ENCODE peak calls at places on chromosome 4, in five cellular contexts. V is H9, F is SK-N-SH, J is neural progenitor cell, Y is fibroblast of lung. Z is an unnamed sample.

GRCh38 chr4:15754323-15754722 is 23.8 kb upstream of the CD38 start:
- DNase-seq in V (no peak), F (no peak), J (no peak), Y (peak; percentile 88), Z (peak; percentile 84)

GRCh38 chr4:27024807-27025206 is 164.2 kb downstream of the STIM2 start:
- DNase-seq in V (no peak), F (no peak), J (peak; percentile 18), Y (no peak), Z (no peak)

GRCh38 chr4:175891863-175892262 is 79.8 kb upstream of the GPM6A start:
- DNase-seq in V (no peak), F (peak; percentile 1), J (peak; percentile 31), Y (peak; percentile 39), Z (peak; percentile 53)

GRCh38 chr4:173121044-173121685 is 47.4 kb upstream of the GALNT7 start:
- DNase-seq in V (peak; percentile 57), F (no peak), J (peak; percentile 16), Y (peak; percentile 68), Z (peak; percentile 88)

GRCh38 chr4:3108211-3108610 is 33.7 kb downstream of the HTT start:
- DNase-seq in V (no peak), F (no peak), J (no peak), Y (no peak), Z (no peak)

GRCh38 chr4:30924521-30924920 is 204.4 kb downstream of the PCDH7 start:
- DNase-seq in V (no peak), F (no peak), J (no peak), Y (no peak), Z (no peak)

GRCh38 chr4:41384992-41385391 is 128.3 kb downstream of the UCHL1 start:
- DNase-seq in V (no peak), F (peak; percentile 61), J (no peak), Y (no peak), Z (no peak)

GRCh38 chr4:180967936-180968335 is 1275.3 kb upstream of the TENM3 start:
- DNase-seq in V (no peak), F (no peak), J (no peak), Y (no peak), Z (no peak)

GRCh38 chr4:98838977-98839618 is 89.8 kb downstream of the EIF4E start:
- DNase-seq in V (no peak), F (peak; percentile 20), J (no peak), Y (peak; percentile 62), Z (no peak)

DNA sequence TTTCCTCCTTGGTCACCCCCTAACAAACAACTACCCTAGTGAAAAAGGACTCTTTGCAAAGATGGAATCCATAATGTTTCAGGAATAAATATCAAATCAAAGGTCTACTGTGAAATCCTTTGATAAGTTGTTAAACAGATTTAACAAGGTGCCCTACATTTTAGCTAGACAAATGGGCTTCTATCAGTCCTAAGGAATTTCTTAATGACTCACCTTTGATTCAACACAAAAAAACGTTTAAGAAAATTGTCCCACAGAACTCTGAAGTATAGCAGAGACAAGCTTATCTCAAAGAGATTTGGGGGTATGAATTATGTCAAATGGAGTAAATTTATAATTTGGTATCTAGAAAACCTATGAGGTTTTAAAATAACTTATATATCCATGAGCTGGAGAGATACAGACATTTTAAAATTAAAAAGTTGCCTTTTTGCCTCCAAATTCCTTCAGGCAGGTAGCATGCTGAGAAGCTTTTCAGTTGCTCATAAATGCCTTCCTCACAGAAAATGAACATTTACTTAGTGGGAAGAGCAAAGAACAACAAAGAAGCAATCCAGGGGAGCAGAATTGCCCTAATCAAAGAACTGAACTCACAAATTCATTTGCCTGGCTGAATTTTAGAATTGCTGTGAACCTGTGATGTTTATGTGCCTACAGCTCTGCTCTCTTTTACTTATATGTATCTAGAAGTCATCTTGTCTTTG is 649.3 kb downstream of the STPG2 start:
- DNase-seq in V (no peak), F (no peak), J (peak; percentile 11), Y (peak; percentile 45), Z (no peak)
- H3K4me2 ChIP-seq in V (no peak overlapping the region), F (no peak overlapping the region), J (peak overlapping the region; percentile 27), Y (no peak overlapping the region), Z (no peak overlapping the region)

GRCh38 chr4:61276034-61276433 is 75.9 kb downstream of the ADGRL3 start:
- DNase-seq in V (no peak), F (no peak), J (no peak), Y (no peak), Z (no peak)

GRCh38 chr4:61273237-61273636 is 73.1 kb downstream of the ADGRL3 start:
- DNase-seq in V (no peak), F (no peak), J (no peak), Y (no peak), Z (no peak)

GRCh38 chr4:61274286-61274685 is 74.2 kb downstream of the ADGRL3 start:
- DNase-seq in V (no peak), F (no peak), J (no peak), Y (no peak), Z (no peak)

GRCh38 chr4:61277785-61278184 is 77.7 kb downstream of the ADGRL3 start:
- DNase-seq in V (no peak), F (no peak), J (no peak), Y (peak; percentile 12), Z (no peak)

DNA sequence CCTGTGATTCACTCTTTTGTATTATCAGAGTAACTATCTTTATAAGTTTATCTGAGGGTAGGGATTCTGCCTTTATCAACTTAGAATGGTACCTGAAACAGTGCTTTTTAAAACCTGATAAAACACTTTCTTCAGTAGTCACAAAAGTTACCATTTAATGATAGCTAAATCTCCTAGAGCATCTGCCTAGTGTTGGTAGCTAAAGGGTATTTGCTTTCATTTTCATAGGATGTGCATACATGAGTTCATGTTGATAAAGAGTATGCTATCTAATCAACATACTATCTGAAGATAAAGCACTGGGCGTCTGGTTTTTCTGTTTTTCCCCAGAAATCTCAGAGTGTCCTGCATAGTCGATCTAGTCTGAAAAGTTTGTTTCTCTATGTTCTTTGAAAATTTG is 75.1 kb downstream of the ADGRL3 start:
- DNase-seq in V (no peak), F (no peak), J (no peak), Y (no peak), Z (peak; percentile 29)
- H2AFZ ChIP-seq in V (no peak overlapping the region), F (no peak overlapping the region), J (no peak overlapping the region), Y (no peak overlapping the region), Z (peak overlapping the region; percentile 9)

GRCh38 chr4:53602390-53602789 is 11.1 kb upstream of the LNX1 start:
- DNase-seq in V (no peak), F (no peak), J (no peak), Y (no peak), Z (no peak)
- H3K4me2 ChIP-seq in V (no peak overlapping the region), F (no peak overlapping the region), J (no peak overlapping the region), Y (no peak overlapping the region), Z (no peak overlapping the region)

GRCh38 chr4:122221322-122221721 is 69.2 kb downstream of the BLTP1 start:
- DNase-seq in V (no peak), F (no peak), J (no peak), Y (no peak), Z (no peak)
- H2AFZ ChIP-seq in V (no peak overlapping the region), F (no peak overlapping the region), J (no peak overlapping the region), Y (no peak overlapping the region), Z (no peak overlapping the region)

DNA sequence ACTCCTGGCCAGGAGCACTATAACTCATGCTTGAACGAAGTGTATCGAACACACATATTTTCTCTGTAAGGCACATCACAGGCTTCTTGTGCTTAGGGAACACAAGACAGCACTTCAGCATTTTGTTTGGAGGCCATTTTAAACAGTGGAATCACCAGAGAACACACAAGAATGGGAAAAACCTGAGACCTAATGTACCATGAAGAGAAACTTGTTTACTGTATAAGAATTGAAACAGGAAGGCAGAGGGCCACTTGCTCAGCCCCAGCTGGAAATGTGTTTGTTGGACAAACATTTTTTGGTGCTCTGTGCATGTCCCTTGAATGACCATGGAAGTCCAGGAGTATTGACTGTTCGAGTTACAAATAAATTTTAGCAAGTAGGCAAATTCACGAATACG is 47.5 kb downstream of the RAPGEF2 start:
- DNase-seq in V (no peak), F (no peak), J (no peak), Y (no peak), Z (peak; percentile 9)
- H3K4me2 ChIP-seq in V (no peak overlapping the region), F (no peak overlapping the region), J (no peak overlapping the region), Y (no peak overlapping the region), Z (peak overlapping the region; percentile 30)

GRCh38 chr4:1993169-1993516 is 15.6 kb downstream of the NELFA start:
- DNase-seq in V (no peak), F (no peak), J (no peak), Y (no peak), Z (peak; percentile 3)
- H2AFZ ChIP-seq in V (no peak overlapping the region), F (no peak overlapping the region), J (no peak overlapping the region), Y (no peak overlapping the region), Z (no peak overlapping the region)

DNA sequence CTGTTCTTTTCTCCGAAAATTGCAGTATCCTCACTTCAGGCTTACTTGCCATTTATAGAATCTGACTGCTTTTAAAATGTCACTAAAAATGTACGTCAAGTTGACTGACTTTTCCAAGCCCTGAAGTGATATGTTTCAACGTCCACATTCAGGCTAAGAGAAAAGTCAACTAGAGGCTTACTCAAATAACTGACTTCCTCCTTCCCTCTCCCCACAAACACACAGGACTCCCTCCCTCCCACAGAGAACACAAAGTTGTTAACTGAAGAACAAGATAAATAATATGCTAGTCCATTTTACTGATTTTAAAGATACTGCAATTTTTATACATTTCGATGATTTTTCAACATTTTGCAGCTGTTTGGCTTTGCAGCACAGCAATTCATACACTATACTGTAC is 13.8 kb upstream of the CDKL2 start:
- DNase-seq in V (no peak), F (no peak), J (no peak), Y (no peak), Z (no peak)
- H3K4me2 ChIP-seq in V (no peak overlapping the region), F (no peak overlapping the region), J (no peak overlapping the region), Y (no peak overlapping the region), Z (no peak overlapping the region)

DNA sequence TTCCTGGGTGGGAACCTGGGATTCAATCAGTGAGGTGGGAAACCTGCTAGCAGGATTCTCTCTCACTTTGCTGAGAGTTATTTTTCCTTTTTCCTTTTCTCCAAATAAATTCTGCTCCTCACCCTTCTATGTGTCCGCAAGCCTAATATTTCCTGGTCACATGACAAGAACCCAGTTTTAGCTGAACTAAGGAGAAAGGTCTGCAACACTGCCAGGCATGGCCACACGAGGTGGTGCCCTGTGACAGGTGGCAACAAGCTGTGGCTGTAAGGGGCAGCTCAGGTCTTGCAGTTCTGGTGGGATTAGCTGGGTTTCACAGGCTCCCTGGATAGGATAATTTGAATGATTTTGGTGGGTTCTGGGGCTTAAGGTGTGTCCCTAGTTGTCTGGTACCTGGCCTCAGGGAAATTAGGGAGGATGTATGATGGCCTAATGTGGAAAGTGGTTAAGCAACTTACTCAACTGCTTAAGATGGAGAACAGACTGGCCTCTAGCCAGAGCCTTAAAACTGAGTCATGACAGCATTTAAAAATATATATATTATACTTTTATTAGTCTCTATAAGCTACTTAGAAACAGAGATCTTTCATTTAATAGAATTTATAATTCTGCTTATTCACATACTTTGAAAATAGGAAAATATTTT is 215.0 kb downstream of the IL15 start:
- DNase-seq in V (no peak), F (no peak), J (peak; percentile 1), Y (peak; percentile 16), Z (no peak)
- H2AFZ ChIP-seq in V (no peak overlapping the region), F (no peak overlapping the region), J (peak overlapping the region; percentile 45), Y (no peak overlapping the region), Z (no peak overlapping the region)

DNA sequence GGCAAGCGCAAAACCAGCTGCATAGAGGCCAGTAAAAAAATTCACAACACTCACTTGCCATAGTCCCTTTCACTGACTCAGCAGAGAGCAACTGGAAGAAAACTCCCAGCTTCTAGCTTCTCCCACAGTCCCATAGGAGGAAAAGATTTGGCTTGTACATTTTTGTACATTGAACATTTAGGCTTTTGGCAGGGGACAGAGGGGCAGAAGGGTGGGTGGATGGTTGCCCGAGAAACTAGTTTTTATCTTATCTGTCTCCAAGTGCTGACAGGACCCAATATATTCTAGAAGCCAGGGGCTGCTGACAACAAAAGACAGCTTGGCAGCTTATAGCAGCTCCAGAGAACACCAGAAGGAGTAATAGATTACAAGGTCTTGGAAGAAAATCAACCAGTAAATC is 124.7 kb downstream of the NDST3 start:
- DNase-seq in V (no peak), F (no peak), J (peak; percentile 5), Y (peak; percentile 23), Z (no peak)
- H3K4me2 ChIP-seq in V (no peak overlapping the region), F (no peak overlapping the region), J (no peak overlapping the region), Y (no peak overlapping the region), Z (no peak overlapping the region)

Z was measured in MM.1S.